ENCODE peak calls at places on chromosome 6, in seven cellular contexts. K, W, L, U, Z, R and G are unnamed samples.

GRCh38 chr6:14841901-14842421 is 403.9 kb upstream of the JARID2 start:
- DNase-seq in K (no peak), W (peak), L (peak), U (peak), Z (peak), R (no peak), G (no peak)

GRCh38 chr6:136066005-136066404 is 184.1 kb downstream of the MTFR2 start:
- DNase-seq in K (no peak), W (no peak), L (no peak), U (peak), Z (no peak), R (no peak), G (no peak)

GRCh38 chr6:87213364-87213763 is 58.0 kb downstream of the ZNF292 start:
- DNase-seq in K (no peak), W (no peak), L (peak), U (no peak), Z (no peak), R (no peak), G (no peak)

GRCh38 chr6:37525460-37526357 is 26.0 kb upstream of the CCDC167 start:
- DNase-seq in K (no peak), W (no peak), L (no peak), U (peak), Z (peak), R (no peak), G (no peak)

GRCh38 chr6:108805611-108806181 is 42.5 kb upstream of the ARMC2 start:
- DNase-seq in K (peak), W (no peak), L (no peak), U (no peak), Z (no peak), R (no peak), G (no peak)

GRCh38 chr6:150617062-150617461 is 17.4 kb downstream of the PLEKHG1 start:
- DNase-seq in K (no peak), W (no peak), L (no peak), U (no peak), Z (no peak), R (no peak), G (no peak)

GRCh38 chr6:132763269-132763668 is 5.6 kb upstream of the VNN2 start:
- DNase-seq in K (peak), W (no peak), L (no peak), U (no peak), Z (no peak), R (peak), G (no peak)

GRCh38 chr6:170293881-170294755 is 3.2 kb upstream of the DLL1 start:
- DNase-seq in K (no peak), W (no peak), L (no peak), U (no peak), Z (no peak), R (no peak), G (no peak)

GRCh38 chr6:37068523-37069270 is 63.2 kb downstream of the FGD2 start:
- DNase-seq in K (no peak), W (peak), L (no peak), U (no peak), Z (no peak), R (no peak), G (no peak)

GRCh38 chr6:156256161-156256560 is 521.0 kb upstream of the ARID1B start:
- DNase-seq in K (no peak), W (no peak), L (no peak), U (no peak), Z (no peak), R (no peak), G (no peak)

GRCh38 chr6:107057679-107058078 is 29.7 kb downstream of the MTRES1 start:
- DNase-seq in K (no peak), W (no peak), L (no peak), U (no peak), Z (no peak), R (no peak), G (no peak)

GRCh38 chr6:925656-926213 is 232.8 kb upstream of the EXOC2 start:
- DNase-seq in K (no peak), W (no peak), L (no peak), U (no peak), Z (no peak), R (no peak), G (no peak)

GRCh38 chr6:169641461-169642085 is 60.3 kb downstream of the WDR27 start:
- DNase-seq in K (no peak), W (no peak), L (no peak), U (no peak), Z (no peak), R (no peak), G (no peak)

GRCh38 chr6:137051790-137052472 is 7.2 kb upstream of the IL20RA start:
- DNase-seq in K (no peak), W (no peak), L (no peak), U (no peak), Z (peak), R (no peak), G (no peak)

GRCh38 chr6:107032051-107032450 is 4.1 kb downstream of the MTRES1 start:
- DNase-seq in K (no peak), W (no peak), L (no peak), U (no peak), Z (no peak), R (no peak), G (no peak)

GRCh38 chr6:24990944-24991747 is 55.4 kb upstream of the RIPOR2 start:
- DNase-seq in K (no peak), W (no peak), L (no peak), U (no peak), Z (no peak), R (no peak), G (no peak)

GRCh38 chr6:41503841-41504525 is 42.2 kb upstream of the FOXP4 start:
- DNase-seq in K (no peak), W (no peak), L (peak), U (peak), Z (peak), R (no peak), G (no peak)

GRCh38 chr6:21915707-21916399 is 322.3 kb downstream of the SOX4 start:
- DNase-seq in K (no peak), W (no peak), L (no peak), U (peak), Z (peak), R (no peak), G (no peak)

GRCh38 chr6:159874475-159874874 is 16.3 kb upstream of the MAS1 start:
- DNase-seq in K (no peak), W (no peak), L (peak), U (peak), Z (peak), R (no peak), G (peak)

GRCh38 chr6:151805286-151805840 is 2.1 kb upstream of the ESR1 start:
- DNase-seq in K (no peak), W (peak), L (no peak), U (no peak), Z (no peak), R (no peak), G (no peak)

GRCh38 chr6:6688283-6688682 is 99.8 kb downstream of the LY86 start:
- DNase-seq in K (no peak), W (no peak), L (no peak), U (peak), Z (no peak), R (no peak), G (no peak)
- H3K27ac ChIP-seq in K (no peak), W (peak), L (peak), U (no peak), Z (no peak), R (no peak), G (no peak)

DNA sequence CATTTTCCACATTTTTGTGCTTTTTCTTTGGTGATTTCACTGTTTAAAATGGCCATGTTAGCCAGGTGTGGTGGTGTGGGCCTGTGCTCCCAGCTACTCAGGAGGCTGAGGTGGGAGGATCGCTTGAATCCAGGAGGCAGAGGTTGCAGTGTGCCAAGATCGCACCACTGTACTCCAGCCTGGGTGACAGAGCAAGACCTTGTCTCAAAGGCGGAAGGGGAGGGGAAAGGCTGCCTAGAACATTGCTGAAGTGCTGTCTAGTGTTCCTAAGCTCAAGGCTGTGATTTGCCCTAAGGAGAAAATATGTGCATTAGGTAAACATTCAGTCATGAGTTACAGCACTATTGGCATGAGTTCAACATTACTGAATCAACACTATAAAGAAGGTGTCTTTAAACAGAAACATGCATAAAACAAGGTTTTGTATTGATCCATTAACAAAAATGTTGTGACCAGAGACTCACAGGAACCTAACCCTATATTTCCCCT is 14.0 kb downstream of the ZC2HC1B start:
- DNase-seq in K (no peak), W (no peak), L (no peak), U (no peak), Z (no peak), R (no peak), G (no peak)
- H3K27ac ChIP-seq in K (no peak), W (no peak), L (no peak), U (no peak), Z (no peak), R (no peak), G (no peak)

GRCh38 chr6:13813011-13813410 is 1.3 kb downstream of the MCUR1 start:
- DNase-seq in K (no peak), W (no peak), L (no peak), U (no peak), Z (no peak), R (no peak), G (no peak)

GRCh38 chr6:13808806-13809205 is 5.6 kb downstream of the MCUR1 start:
- DNase-seq in K (no peak), W (no peak), L (no peak), U (no peak), Z (no peak), R (no peak), G (no peak)

GRCh38 chr6:13812359-13812642 is 2.1 kb downstream of the MCUR1 start:
- DNase-seq in K (no peak), W (no peak), L (no peak), U (no peak), Z (no peak), R (no peak), G (no peak)

GRCh38 chr6:13811627-13812358 is 2.6 kb downstream of the MCUR1 start:
- DNase-seq in K (no peak), W (no peak), L (peak), U (no peak), Z (no peak), R (no peak), G (no peak)

GRCh38 chr6:13810688-13811446 is 3.5 kb downstream of the MCUR1 start:
- DNase-seq in K (no peak), W (no peak), L (no peak), U (no peak), Z (no peak), R (no peak), G (no peak)
- H3K27ac ChIP-seq in K (no peak), W (peak), L (peak), U (no peak), Z (no peak), R (no peak), G (no peak)

GRCh38 chr6:18044108-18044783 is 56.8 kb upstream of the KIF13A start:
- DNase-seq in K (no peak), W (no peak), L (no peak), U (no peak), Z (no peak), R (no peak), G (no peak)
- H3K27ac ChIP-seq in K (no peak), W (no peak), L (no peak), U (no peak), Z (no peak), R (no peak), G (no peak)